ENCODE peak calls at places on chromosome 17, in six cellular contexts. Q, F, O, Y, E and G are unnamed samples.

GRCh38 chr17:4877089-4877488 is 22.2 kb upstream of the C17orf107 start:
- DNase-seq in Q (no peak), F (no peak), O (no peak), Y (no peak), E (no peak), G (no peak)

GRCh38 chr17:3796110-3796821 is 4.7 kb downstream of the ITGAE start:
- DNase-seq in Q (no peak), F (no peak), O (no peak), Y (no peak), E (no peak), G (no peak)

GRCh38 chr17:37671813-37672544 is 28.7 kb upstream of the DDX52 start:
- DNase-seq in Q (peak; percentile 96), F (no peak), O (no peak), Y (no peak), E (peak; percentile 95), G (peak; percentile 94)

GRCh38 chr17:69523252-69523861 is 108.9 kb downstream of the MAP2K6 start:
- DNase-seq in Q (peak; percentile 64), F (peak; percentile 52), O (peak; percentile 54), Y (no peak), E (peak; percentile 74), G (peak; percentile 69)

GRCh38 chr17:77565166-77565565 is 393.3 kb upstream of the TNRC6C start:
- DNase-seq in Q (no peak), F (no peak), O (no peak), Y (no peak), E (no peak), G (peak; percentile 21)

GRCh38 chr17:10251212-10251948 is 53.0 kb upstream of the GAS7 start:
- DNase-seq in Q (no peak), F (no peak), O (no peak), Y (no peak), E (no peak), G (no peak)

GRCh38 chr17:15408803-15409202 is 58.6 kb downstream of the CDRT4 start:
- DNase-seq in Q (no peak), F (no peak), O (no peak), Y (no peak), E (no peak), G (no peak)

GRCh38 chr17:56810286-56810781 is 23.4 kb downstream of the C17orf67 start:
- DNase-seq in Q (no peak), F (no peak), O (no peak), Y (no peak), E (no peak), G (no peak)

GRCh38 chr17:15456972-15457722 is 10.3 kb downstream of the CDRT4 start:
- DNase-seq in Q (peak; percentile 84), F (no peak), O (no peak), Y (peak; percentile 77), E (peak; percentile 66), G (no peak)

GRCh38 chr17:143785-144281 is 6.5 kb downstream of the SCGB1C2 start:
- DNase-seq in Q (peak; percentile 39), F (peak; percentile 86), O (peak; percentile 85), Y (peak; percentile 72), E (peak; percentile 66), G (peak; percentile 56)

GRCh38 chr17:66625321-66625767 is 209.6 kb upstream of the CACNG5 start:
- DNase-seq in Q (peak; percentile 49), F (no peak), O (no peak), Y (no peak), E (peak; percentile 56), G (peak; percentile 45)

GRCh38 chr17:40371261-40371929 is 6.9 kb upstream of the GJD3 start:
- DNase-seq in Q (no peak), F (no peak), O (no peak), Y (no peak), E (no peak), G (no peak)

GRCh38 chr17:7435676-7436555 is 681 bp downstream of the TMEM102 start:
- DNase-seq in Q (no peak), F (peak; percentile 46), O (peak; percentile 75), Y (no peak), E (no peak), G (peak; percentile 63)

GRCh38 chr17:69608808-69609494 is 194.5 kb downstream of the MAP2K6 start:
- DNase-seq in Q (peak; percentile 96), F (no peak), O (no peak), Y (no peak), E (peak; percentile 97), G (peak; percentile 92)

GRCh38 chr17:13777003-13777402 is 175.3 kb upstream of the HS3ST3A1 start:
- DNase-seq in Q (no peak), F (no peak), O (no peak), Y (no peak), E (no peak), G (no peak)

GRCh38 chr17:8572767-8573166 is 57.8 kb downstream of the MYH10 start:
- DNase-seq in Q (no peak), F (no peak), O (no peak), Y (no peak), E (peak; percentile 30), G (peak; percentile 11)
- TF ChIP-seq CTCF in Q (peak; percentile 38), F (peak; percentile 31), O (no peak), Y (peak; percentile 33), E (peak; percentile 28), G (peak; percentile 20)

GRCh38 chr17:68197997-68198930 is 49.6 kb upstream of the AMZ2 start:
- DNase-seq in Q (no peak), F (no peak), O (no peak), Y (no peak), E (no peak), G (peak; percentile 69)
- H3K4me3 ChIP-seq in Q (no peak overlapping the region), F (peak overlapping the region; percentile 24), O (peak overlapping the region; percentile 26), Y (no peak overlapping the region), E (no peak overlapping the region), G (no peak overlapping the region)

GRCh38 chr17:28878981-28879380 is 18.6 kb downstream of the FLOT2 start:
- DNase-seq in Q (peak; percentile 32), F (peak; percentile 66), O (peak; percentile 36), Y (no peak), E (peak; percentile 55), G (peak; percentile 74)
- TF ChIP-seq CTCF in Q (peak; percentile 50), F (peak; percentile 47), O (peak; percentile 31), Y (no peak), E (peak; percentile 51), G (peak; percentile 67)

DNA sequence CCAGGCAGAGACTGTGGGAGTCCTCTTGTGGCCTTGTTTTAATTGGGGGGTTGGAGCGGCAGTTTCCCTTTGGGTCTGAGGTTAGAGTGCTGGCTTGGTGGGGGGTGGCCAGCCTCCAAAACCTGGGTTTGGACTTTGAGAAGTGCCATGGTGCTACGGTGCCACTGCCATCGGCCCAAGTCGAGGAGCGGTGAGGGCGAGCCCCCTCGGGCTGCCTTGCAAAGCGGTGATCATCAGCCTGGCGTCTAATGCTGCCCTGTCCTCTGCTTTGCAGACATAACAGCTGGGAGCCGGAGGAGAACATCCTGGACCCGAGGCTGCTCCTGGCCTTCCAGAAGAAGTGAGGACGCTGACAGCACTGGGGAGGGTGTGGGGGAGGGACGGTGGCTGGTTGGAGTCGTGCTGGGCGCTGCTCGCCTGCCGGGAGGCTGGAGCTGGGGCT is 1.2 kb downstream of the CBX2 start:
- DNase-seq in Q (no peak), F (no peak), O (no peak), Y (no peak), E (no peak), G (no peak)
- H3K4me3 ChIP-seq in Q (peak overlapping the region; percentile 83), F (peak overlapping the region; percentile 93), O (no peak overlapping the region), Y (no peak overlapping the region), E (peak overlapping the region; percentile 35), G (no peak overlapping the region)

DNA sequence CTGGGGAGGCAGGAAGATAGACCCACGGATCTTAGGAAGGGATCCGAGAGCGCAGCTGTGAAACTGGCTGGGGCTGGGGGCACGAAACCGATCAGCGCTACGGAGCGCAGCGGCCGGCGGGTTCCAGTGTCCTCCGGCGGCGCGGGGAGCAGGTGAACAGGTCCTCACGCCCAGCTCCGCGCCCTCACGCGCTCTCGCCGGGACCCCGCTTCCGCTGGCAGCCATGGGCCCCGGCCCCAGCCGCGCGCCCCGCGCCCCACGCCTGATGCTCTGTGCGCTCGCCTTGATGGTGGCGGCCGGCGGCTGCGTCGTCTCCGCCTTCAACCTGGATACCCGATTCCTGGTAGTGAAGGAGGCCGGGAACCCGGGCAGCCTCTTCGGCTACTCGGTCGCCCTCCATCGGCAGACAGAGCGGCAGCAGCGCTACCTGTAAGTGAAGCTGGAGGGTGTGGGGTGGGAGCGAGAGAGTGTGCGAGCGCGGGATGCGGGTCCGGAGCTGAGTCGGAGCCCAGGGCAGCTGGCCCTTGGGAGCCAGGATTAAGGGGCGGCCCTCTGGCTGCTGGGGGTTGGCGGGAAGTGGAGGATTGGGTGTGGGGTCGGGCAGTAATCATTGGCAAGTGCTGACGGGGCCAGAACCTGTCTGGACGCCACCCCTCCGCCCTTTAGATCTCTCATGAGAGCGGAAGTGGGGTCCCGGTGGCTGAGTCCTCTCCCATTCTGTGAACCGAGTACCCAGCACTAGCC is 479 bp downstream of the ITGA3 start:
- DNase-seq in Q (peak; percentile 69), F (peak; percentile 86), O (peak; percentile 70), Y (peak; percentile 68), E (peak; percentile 68), G (peak; percentile 76)
- TF ChIP-seq CTCF in Q (peak; percentile 54), F (peak; percentile 41), O (no peak), Y (peak; percentile 62), E (peak; percentile 61), G (peak; percentile 42)

GRCh38 chr17:28258347-28258887 is 60.6 kb upstream of the TMEM97 start:
- DNase-seq in Q (no peak), F (no peak), O (peak; percentile 40), Y (no peak), E (no peak), G (no peak)
- H3K4me3 ChIP-seq in Q (no peak overlapping the region), F (no peak overlapping the region), O (no peak overlapping the region), Y (no peak overlapping the region), E (no peak overlapping the region), G (no peak overlapping the region)

DNA sequence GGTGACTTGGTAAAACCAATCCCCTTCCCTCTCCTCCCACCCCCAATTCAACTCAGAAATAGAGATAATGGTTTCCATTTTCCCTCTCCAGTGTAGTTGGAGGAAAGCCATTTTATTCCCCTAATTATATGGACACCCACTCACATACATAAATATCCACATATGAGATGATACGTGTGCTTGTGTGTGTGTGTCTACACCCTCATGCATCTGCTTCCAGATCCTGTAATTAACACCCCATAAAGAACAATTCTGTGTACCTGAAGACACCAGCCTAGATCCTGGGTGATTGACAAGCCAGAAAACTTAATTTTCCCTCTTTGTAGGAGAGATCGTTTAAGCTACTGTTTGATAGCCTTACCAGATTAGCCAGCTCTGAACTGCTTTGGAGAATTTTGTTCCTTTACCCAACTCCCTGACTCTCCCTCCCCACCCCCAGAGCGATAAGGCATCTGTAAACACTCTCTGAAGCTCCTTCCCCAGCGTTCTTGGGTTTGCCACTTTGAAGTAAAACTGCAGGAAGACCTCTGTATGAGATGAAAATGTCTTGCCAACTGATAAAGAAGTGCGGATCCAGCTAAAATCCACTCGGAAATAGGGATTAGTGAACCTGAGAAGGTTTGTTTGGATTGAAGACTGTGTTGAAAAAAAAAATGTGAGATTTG is 175.7 kb downstream of the RGS9 start:
- DNase-seq in Q (no peak), F (no peak), O (no peak), Y (no peak), E (no peak), G (no peak)
- TF ChIP-seq CTCF in Q (no peak), F (no peak), O (no peak), Y (no peak), E (no peak), G (no peak)